ENCODE peak calls at places on chromosomes 4 and X, in seven cellular contexts. One of them, this sample, is unnamed.

GRCh38 chrX:152637649-152638442 is at the start of gene GABRQ:
- DNase-seq in cardiac fibroblast: peak
- DNase-seq in lower lobe of right lung: peak
- DNase-seq in upper lobe of right lung: peak
- DNase-seq in astrocyte: peak
- DNase-seq in coronary artery: no peak
- DNase-seq in RWPE2: no peak
- DNase-seq in this sample: no peak

GRCh38 chr4:124931050-124931449 is 218.5 kb upstream of the ANKRD50 start:
- DNase-seq in cardiac fibroblast: peak
- DNase-seq in lower lobe of right lung: no peak
- DNase-seq in astrocyte: peak
- DNase-seq in RWPE2: no peak
- DNase-seq in upper lobe of right lung: no peak
- DNase-seq in coronary artery: no peak
- DNase-seq in this sample: no peak

GRCh38 chrX:153667931-153668396 is 5.6 kb downstream of the PNCK start:
- DNase-seq in cardiac fibroblast: peak
- DNase-seq in RWPE2: no peak
- DNase-seq in coronary artery: peak
- DNase-seq in astrocyte: peak
- DNase-seq in upper lobe of right lung: peak
- DNase-seq in lower lobe of right lung: peak
- DNase-seq in this sample: peak

GRCh38 chrX:44012484-44013096 is 39.4 kb upstream of the NDP start:
- DNase-seq in coronary artery: no peak
- DNase-seq in upper lobe of right lung: peak
- DNase-seq in RWPE2: peak
- DNase-seq in astrocyte: peak
- DNase-seq in lower lobe of right lung: peak
- DNase-seq in cardiac fibroblast: peak
- DNase-seq in this sample: peak

GRCh38 chr4:48570646-48571220 is 80.7 kb downstream of the ZAR1 start:
- DNase-seq in astrocyte: peak
- DNase-seq in cardiac fibroblast: peak
- DNase-seq in coronary artery: no peak
- DNase-seq in RWPE2: no peak
- DNase-seq in upper lobe of right lung: no peak
- DNase-seq in lower lobe of right lung: no peak
- DNase-seq in this sample: no peak

GRCh38 chr4:150206981-150207380 is 128.7 kb downstream of the DCLK2 start:
- DNase-seq in coronary artery: no peak
- DNase-seq in cardiac fibroblast: no peak
- DNase-seq in RWPE2: no peak
- DNase-seq in lower lobe of right lung: no peak
- DNase-seq in astrocyte: no peak
- DNase-seq in upper lobe of right lung: no peak
- DNase-seq in this sample: no peak

GRCh38 chrX:13123857-13124345 is 79.5 kb upstream of the FAM9C start:
- DNase-seq in lower lobe of right lung: no peak
- DNase-seq in coronary artery: no peak
- DNase-seq in cardiac fibroblast: peak
- DNase-seq in upper lobe of right lung: no peak
- DNase-seq in RWPE2: no peak
- DNase-seq in astrocyte: peak
- DNase-seq in this sample: no peak

GRCh38 chr4:24772061-24772705 is 23.2 kb upstream of the SOD3 start:
- DNase-seq in astrocyte: no peak
- DNase-seq in RWPE2: no peak
- DNase-seq in cardiac fibroblast: no peak
- DNase-seq in coronary artery: no peak
- DNase-seq in upper lobe of right lung: no peak
- DNase-seq in lower lobe of right lung: no peak
- DNase-seq in this sample: no peak

GRCh38 chrX:49137492-49137891 is 14.0 kb upstream of the GPKOW start:
- DNase-seq in coronary artery: no peak
- DNase-seq in cardiac fibroblast: peak
- DNase-seq in astrocyte: no peak
- DNase-seq in RWPE2: no peak
- DNase-seq in upper lobe of right lung: no peak
- DNase-seq in lower lobe of right lung: no peak
- DNase-seq in this sample: no peak

GRCh38 chr4:171067422-171067821 is 745.8 kb upstream of the GALNTL6 start:
- DNase-seq in coronary artery: no peak
- DNase-seq in astrocyte: no peak
- DNase-seq in RWPE2: no peak
- DNase-seq in lower lobe of right lung: no peak
- DNase-seq in upper lobe of right lung: no peak
- DNase-seq in cardiac fibroblast: no peak
- DNase-seq in this sample: no peak
- TF ChIP-seq CTCF in coronary artery: no peak
- TF ChIP-seq CTCF in astrocyte: no peak
- TF ChIP-seq CTCF in RWPE2: peak
- TF ChIP-seq CTCF in lower lobe of right lung: no peak
- TF ChIP-seq CTCF in upper lobe of right lung: no peak
- TF ChIP-seq CTCF in cardiac fibroblast: no peak
- TF ChIP-seq CTCF in this sample: no peak

DNA sequence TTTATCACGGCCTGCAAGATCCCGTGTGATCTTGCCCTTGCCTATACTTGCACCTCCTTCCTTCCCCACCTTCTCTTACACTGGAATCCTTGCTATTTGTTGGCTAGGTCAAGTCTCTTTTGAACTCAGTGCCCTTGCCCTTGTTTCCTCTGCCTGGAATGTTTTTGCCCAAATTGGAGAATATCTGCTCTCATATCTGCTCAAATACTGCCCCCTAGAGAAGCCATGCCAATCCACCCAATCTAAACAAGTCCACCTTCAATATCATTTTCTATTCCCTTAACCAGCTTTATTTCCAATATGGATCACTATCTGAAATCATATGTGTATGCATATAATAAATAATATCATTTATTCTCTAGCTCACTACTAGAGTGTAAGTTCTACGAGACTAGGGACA is 1044.2 kb upstream of the FTHL17 start:
- DNase-seq in upper lobe of right lung: no peak
- DNase-seq in astrocyte: no peak
- DNase-seq in RWPE2: no peak
- DNase-seq in cardiac fibroblast: peak
- DNase-seq in coronary artery: no peak
- DNase-seq in lower lobe of right lung: no peak
- DNase-seq in this sample: no peak
- TF ChIP-seq CTCF in upper lobe of right lung: no peak
- TF ChIP-seq CTCF in astrocyte: no peak
- TF ChIP-seq CTCF in RWPE2: no peak
- TF ChIP-seq CTCF in cardiac fibroblast: no peak
- TF ChIP-seq CTCF in coronary artery: no peak
- TF ChIP-seq CTCF in lower lobe of right lung: no peak
- TF ChIP-seq CTCF in this sample: no peak

GRCh38 chr4:187444061-187444460 is 551.5 kb upstream of the ZFP42 start:
- DNase-seq in RWPE2: no peak
- DNase-seq in upper lobe of right lung: no peak
- DNase-seq in cardiac fibroblast: no peak
- DNase-seq in astrocyte: no peak
- DNase-seq in coronary artery: no peak
- DNase-seq in lower lobe of right lung: no peak
- DNase-seq in this sample: no peak
- TF ChIP-seq CTCF in RWPE2: no peak
- TF ChIP-seq CTCF in upper lobe of right lung: no peak
- TF ChIP-seq CTCF in cardiac fibroblast: no peak
- TF ChIP-seq CTCF in astrocyte: no peak
- TF ChIP-seq CTCF in coronary artery: no peak
- TF ChIP-seq CTCF in lower lobe of right lung: no peak
- TF ChIP-seq CTCF in this sample: no peak

GRCh38 chr4:155122382-155122781 is 86.1 kb upstream of the NPY2R start:
- DNase-seq in coronary artery: no peak
- DNase-seq in cardiac fibroblast: no peak
- DNase-seq in RWPE2: no peak
- DNase-seq in upper lobe of right lung: no peak
- DNase-seq in lower lobe of right lung: no peak
- DNase-seq in astrocyte: no peak
- DNase-seq in this sample: no peak
- TF ChIP-seq CTCF in coronary artery: no peak
- TF ChIP-seq CTCF in cardiac fibroblast: no peak
- TF ChIP-seq CTCF in RWPE2: no peak
- TF ChIP-seq CTCF in upper lobe of right lung: no peak
- TF ChIP-seq CTCF in lower lobe of right lung: no peak
- TF ChIP-seq CTCF in astrocyte: no peak
- TF ChIP-seq CTCF in this sample: no peak

GRCh38 chrX:11040976-11041375 is 70.2 kb upstream of the HCCS start:
- DNase-seq in cardiac fibroblast: no peak
- DNase-seq in astrocyte: peak
- DNase-seq in RWPE2: no peak
- DNase-seq in upper lobe of right lung: no peak
- DNase-seq in lower lobe of right lung: no peak
- DNase-seq in coronary artery: no peak
- DNase-seq in this sample: no peak

GRCh38 chrX:11040405-11040804 is 70.7 kb upstream of the HCCS start:
- DNase-seq in RWPE2: no peak
- DNase-seq in cardiac fibroblast: peak
- DNase-seq in astrocyte: no peak
- DNase-seq in coronary artery: no peak
- DNase-seq in lower lobe of right lung: no peak
- DNase-seq in upper lobe of right lung: no peak
- DNase-seq in this sample: no peak
- TF ChIP-seq CTCF in RWPE2: no peak
- TF ChIP-seq CTCF in cardiac fibroblast: no peak
- TF ChIP-seq CTCF in astrocyte: no peak
- TF ChIP-seq CTCF in coronary artery: no peak
- TF ChIP-seq CTCF in lower lobe of right lung: no peak
- TF ChIP-seq CTCF in upper lobe of right lung: no peak
- TF ChIP-seq CTCF in this sample: no peak

GRCh38 chrX:154806837-154807501 is 1.7 kb upstream of the MPP1 start:
- DNase-seq in astrocyte: no peak
- DNase-seq in RWPE2: no peak
- DNase-seq in lower lobe of right lung: no peak
- DNase-seq in cardiac fibroblast: no peak
- DNase-seq in upper lobe of right lung: no peak
- DNase-seq in coronary artery: no peak
- DNase-seq in this sample: no peak
- TF ChIP-seq CTCF in astrocyte: no peak
- TF ChIP-seq CTCF in RWPE2: no peak
- TF ChIP-seq CTCF in lower lobe of right lung: no peak
- TF ChIP-seq CTCF in cardiac fibroblast: no peak
- TF ChIP-seq CTCF in upper lobe of right lung: no peak
- TF ChIP-seq CTCF in coronary artery: no peak
- TF ChIP-seq CTCF in this sample: no peak

GRCh38 chrX:131831185-131831520 is 191.9 kb upstream of the STK26 start:
- DNase-seq in astrocyte: no peak
- DNase-seq in upper lobe of right lung: no peak
- DNase-seq in lower lobe of right lung: no peak
- DNase-seq in RWPE2: no peak
- DNase-seq in coronary artery: no peak
- DNase-seq in cardiac fibroblast: no peak
- DNase-seq in this sample: no peak
- TF ChIP-seq CTCF in astrocyte: no peak
- TF ChIP-seq CTCF in upper lobe of right lung: no peak
- TF ChIP-seq CTCF in lower lobe of right lung: no peak
- TF ChIP-seq CTCF in RWPE2: no peak
- TF ChIP-seq CTCF in coronary artery: no peak
- TF ChIP-seq CTCF in cardiac fibroblast: no peak
- TF ChIP-seq CTCF in this sample: no peak

GRCh38 chr4:89072921-89073320 is 15.9 kb upstream of the FAM13A start:
- DNase-seq in upper lobe of right lung: no peak
- DNase-seq in coronary artery: no peak
- DNase-seq in astrocyte: no peak
- DNase-seq in RWPE2: no peak
- DNase-seq in lower lobe of right lung: no peak
- DNase-seq in cardiac fibroblast: no peak
- DNase-seq in this sample: no peak

GRCh38 chr4:89077806-89078205 is 20.8 kb upstream of the FAM13A start:
- DNase-seq in cardiac fibroblast: no peak
- DNase-seq in coronary artery: no peak
- DNase-seq in RWPE2: no peak
- DNase-seq in lower lobe of right lung: no peak
- DNase-seq in upper lobe of right lung: no peak
- DNase-seq in astrocyte: peak
- DNase-seq in this sample: no peak

DNA sequence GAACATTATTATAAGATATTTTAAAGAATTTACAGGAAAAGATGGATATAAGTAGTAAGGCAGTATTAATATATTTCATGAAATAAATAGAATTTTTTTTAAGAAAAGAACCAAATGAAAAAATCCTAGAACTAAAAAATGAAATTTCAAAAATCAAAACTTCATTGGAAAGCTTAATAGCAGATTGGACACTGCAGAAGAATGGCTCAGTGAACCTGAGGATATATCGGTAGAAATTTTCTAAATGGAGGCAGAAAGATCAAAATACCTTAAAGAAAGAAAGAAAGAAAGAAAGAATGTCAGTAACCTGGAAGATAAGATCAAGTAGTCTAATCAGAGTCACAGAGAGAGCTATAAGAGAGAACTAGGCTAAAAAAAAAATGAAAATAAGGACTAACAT is 21.3 kb upstream of the FAM13A start:
- DNase-seq in astrocyte: no peak
- DNase-seq in upper lobe of right lung: no peak
- DNase-seq in RWPE2: no peak
- DNase-seq in cardiac fibroblast: no peak
- DNase-seq in lower lobe of right lung: no peak
- DNase-seq in coronary artery: no peak
- DNase-seq in this sample: no peak
- TF ChIP-seq CTCF in astrocyte: no peak
- TF ChIP-seq CTCF in upper lobe of right lung: no peak
- TF ChIP-seq CTCF in RWPE2: no peak
- TF ChIP-seq CTCF in cardiac fibroblast: no peak
- TF ChIP-seq CTCF in lower lobe of right lung: no peak
- TF ChIP-seq CTCF in coronary artery: no peak
- TF ChIP-seq CTCF in this sample: no peak

This sample was measured in CD14-positive monocyte.